ENCODE peak calls at places on chromosome 18, in ten cellular contexts. Q, Y, G, W, K, O, Z, U, M and R are unnamed samples.

GRCh38 chr18:24727685-24728084 is 267.2 kb downstream of the HRH4 start:
- DNase-seq in M (no peak), O (no peak), W (no peak), Z (no peak), Q (no peak), U (no peak), Y (no peak), K (no peak), G (no peak), R (no peak)

GRCh38 chr18:44536041-44536440 is 144.6 kb upstream of the SETBP1 start:
- DNase-seq in K (no peak), Q (no peak), M (no peak), G (no peak), U (no peak), Y (no peak), O (no peak), W (no peak), Z (no peak), R (no peak)

GRCh38 chr18:30457156-30457555 is 585.4 kb downstream of the DSC3 start:
- DNase-seq in Y (no peak), K (no peak), W (no peak), O (no peak), Q (no peak), Z (no peak), U (no peak), M (no peak), G (no peak), R (no peak)

GRCh38 chr18:24270358-24270936 is 127.2 kb downstream of the OSBPL1A start:
- DNase-seq in U (no peak), G (no peak), W (no peak), Y (no peak), Q (no peak), Z (no peak), K (no peak), M (no peak), O (no peak), R (no peak)

GRCh38 chr18:42929857-42930256 is 185.6 kb downstream of the RIT2 start:
- DNase-seq in K (no peak), Y (no peak), G (no peak), M (no peak), Q (no peak), U (no peak), Z (no peak), O (no peak), W (peak; percentile 32), R (no peak)

GRCh38 chr18:12308386-12309100 is 502 bp downstream of the TUBB6 start:
- DNase-seq in G (no peak), Z (no peak), K (peak; percentile 66), Q (peak; percentile 79), O (no peak), Y (no peak), U (no peak), M (no peak), W (peak; percentile 46), R (peak; percentile 87)

GRCh38 chr18:34647251-34647650 is 62.8 kb upstream of the DTNA start:
- DNase-seq in Y (no peak), G (no peak), W (no peak), O (no peak), U (no peak), M (no peak), Q (no peak), K (no peak), Z (no peak), R (no peak)

GRCh38 chr18:26091047-26091630 is 726 bp upstream of the SS18 start:
- DNase-seq in K (no peak), U (no peak), Y (no peak), M (no peak), Q (peak; percentile 59), O (no peak), Z (no peak), G (no peak), W (no peak), R (peak; percentile 83)

GRCh38 chr18:32091724-32092421 is at the start of gene RNF138:
- DNase-seq in M (peak; percentile 77), Y (peak; percentile 73), W (no peak), G (peak; percentile 86), U (peak; percentile 73), O (peak; percentile 75), Z (peak; percentile 85), Q (peak; percentile 92), K (peak; percentile 81), R (peak; percentile 87)

GRCh38 chr18:55369346-55369745 is 218.6 kb downstream of the TCF4 start:
- DNase-seq in Y (no peak), Q (no peak), O (no peak), M (no peak), G (no peak), W (no peak), K (no peak), Z (no peak), U (no peak), R (no peak)

GRCh38 chr18:49664086-49664890 is 102.4 kb downstream of the LIPG start:
- DNase-seq in Q (no peak), M (no peak), K (no peak), Y (no peak), O (no peak), G (no peak), W (no peak), U (no peak), Z (no peak), R (peak; percentile 59)

GRCh38 chr18:75592527-75592926 is 165.0 kb upstream of the SMIM21 start:
- DNase-seq in O (no peak), Z (peak; percentile 17), G (no peak), U (no peak), Y (no peak), W (no peak), M (no peak), K (no peak), Q (no peak), R (no peak)